ENCODE peak calls at places on chromosomes 6 and 20, in six cellular contexts. Z is A549, W is mammary epithelial cell, E is SK-N-SH, L is foreskin keratinocyte, S is K562. N is an unnamed sample.

GRCh38 chr20:4170621-4171537 is 155.5 kb upstream of the RNF24 start:
- DNase-seq in L (no peak), Z (no peak), E (no peak), W (no peak), S (no peak), N (no peak)

GRCh38 chr20:3744806-3745685 is 12.6 kb downstream of the HSPA12B start:
- DNase-seq in E (peak), S (peak), L (peak), W (peak), Z (peak), N (peak)

GRCh38 chr6:48071833-48072232 is 39.2 kb downstream of the PTCHD4 start:
- DNase-seq in E (no peak), W (no peak), S (no peak), L (no peak), Z (no peak), N (no peak)

GRCh38 chr20:39990692-39991091 is 698.3 kb downstream of the MAFB start:
- DNase-seq in S (no peak), L (no peak), W (no peak), E (no peak), Z (no peak), N (no peak)

GRCh38 chr20:51577432-51578144 is 35.1 kb upstream of the NFATC2 start:
- DNase-seq in W (no peak), S (no peak), Z (no peak), L (no peak), E (no peak), N (no peak)

GRCh38 chr6:166684866-166685265 is 57.8 kb upstream of the RPS6KA2 start:
- DNase-seq in Z (no peak), S (no peak), L (no peak), E (no peak), W (no peak), N (no peak)

GRCh38 chr6:52617087-52617486 is 40.2 kb upstream of the TRAM2 start:
- DNase-seq in Z (no peak), L (no peak), W (no peak), E (no peak), S (no peak), N (no peak)

GRCh38 chr6:35581633-35582032 is 68.9 kb upstream of the TULP1 start:
- DNase-seq in E (no peak), Z (no peak), S (no peak), L (no peak), W (no peak), N (no peak)

GRCh38 chr6:62445521-62445920 is 159.5 kb upstream of the KHDRBS2 start:
- DNase-seq in Z (no peak), L (no peak), S (no peak), E (no peak), W (no peak), N (no peak)

GRCh38 chr6:84581494-84582259 is 182.7 kb downstream of the TBX18 start:
- DNase-seq in Z (no peak), W (peak), S (no peak), E (no peak), L (no peak), N (no peak)

GRCh38 chr6:157430834-157431233 is 49.8 kb downstream of the ZDHHC14 start:
- DNase-seq in S (no peak), W (no peak), E (no peak), L (no peak), Z (no peak), N (no peak)

GRCh38 chr20:16434087-16434664 is 139.1 kb downstream of the KIF16B start:
- DNase-seq in L (no peak), E (peak), W (peak), Z (peak), S (peak), N (no peak)

GRCh38 chr6:8023638-8024037 is 40.6 kb downstream of the BLOC1S5 start:
- DNase-seq in W (no peak), L (no peak), S (no peak), E (no peak), Z (no peak), N (no peak)

GRCh38 chr6:125780540-125781306 is 10.0 kb upstream of the NCOA7 start:
- DNase-seq in E (peak), L (peak), W (peak), S (peak), Z (peak), N (no peak)

GRCh38 chr20:58695084-58695722 is 2.6 kb downstream of the NPEPL1 start:
- DNase-seq in E (no peak), W (no peak), L (no peak), S (no peak), Z (no peak), N (no peak)

GRCh38 chr6:140073456-140073855 is 699.0 kb upstream of the CITED2 start:
- DNase-seq in W (peak), L (no peak), Z (no peak), E (no peak), S (no peak), N (peak)
- H3K27ac ChIP-seq in W (no peak), L (no peak), Z (no peak), E (no peak), S (no peak), N (no peak)

GRCh38 chr6:104860221-104860620 is 502 bp upstream of the HACE1 start:
- DNase-seq in S (no peak), W (no peak), Z (no peak), E (no peak), L (no peak), N (no peak)

GRCh38 chr6:104862456-104862855 is 2.7 kb upstream of the HACE1 start:
- DNase-seq in Z (no peak), L (no peak), E (no peak), W (no peak), S (no peak), N (no peak)

GRCh38 chr6:104855507-104855906 is 4.2 kb downstream of the HACE1 start:
- DNase-seq in E (no peak), L (no peak), S (no peak), W (peak), Z (no peak), N (no peak)

DNA sequence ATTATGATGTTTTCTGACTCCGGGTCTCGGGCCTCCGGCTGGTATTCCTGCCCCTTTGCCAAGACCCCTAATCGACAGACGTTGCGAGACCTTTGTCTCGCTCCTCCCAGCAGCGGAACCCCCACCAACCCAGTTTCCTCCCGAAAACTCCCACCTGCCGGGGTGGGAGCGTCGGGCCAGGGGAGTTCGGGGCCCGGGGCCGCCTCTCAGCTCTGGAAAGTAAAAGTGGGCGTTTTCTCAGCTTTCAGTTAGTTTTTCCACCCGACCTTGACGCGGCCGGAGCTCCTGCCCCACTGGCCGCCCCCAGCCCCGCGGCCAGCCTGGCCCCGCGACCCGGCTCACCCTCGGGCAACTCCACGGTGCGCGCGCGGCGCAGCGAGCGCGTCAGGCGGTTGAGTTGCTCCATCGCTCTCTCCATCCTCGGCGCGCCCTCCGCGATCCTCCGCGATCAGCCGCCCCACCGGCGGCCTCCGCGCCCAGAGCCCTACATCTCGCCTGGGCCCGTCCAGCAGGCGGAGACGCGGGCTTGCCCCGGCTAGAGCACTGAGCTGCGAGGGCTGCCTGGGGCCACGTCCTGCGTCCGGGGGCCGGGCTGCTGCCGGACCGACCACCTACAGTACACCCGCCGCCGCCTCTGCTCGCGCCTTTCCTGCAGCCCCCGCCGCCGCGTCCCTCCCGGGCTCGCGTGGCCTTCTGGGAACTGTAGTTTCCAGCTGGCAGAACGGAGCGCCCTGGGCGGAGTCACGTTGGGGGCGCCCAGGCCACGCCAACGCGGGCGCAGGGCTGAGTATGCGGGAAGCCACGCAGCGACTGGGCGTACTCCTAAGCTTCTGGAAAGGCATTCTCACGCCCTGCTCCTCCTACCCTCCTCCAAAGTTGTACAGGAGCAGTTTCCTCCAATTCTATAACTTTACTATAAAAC is at the start of gene HACE1:
- DNase-seq in E (peak), Z (peak), L (peak), W (peak), S (peak), N (no peak)
- H3K27ac ChIP-seq in E (peak), Z (peak), L (peak), W (peak), S (peak), N (peak)

GRCh38 chr6:37516920-37517405 is 17.3 kb upstream of the CCDC167 start:
- DNase-seq in W (no peak), S (no peak), L (no peak), Z (no peak), E (peak), N (no peak)
- H3K27ac ChIP-seq in W (no peak), S (no peak), L (no peak), Z (peak), E (no peak), N (no peak)

GRCh38 chr6:43275782-43276179 is 22.3 kb upstream of the SLC22A7 start:
- DNase-seq in L (no peak), E (peak), Z (no peak), W (no peak), S (no peak), N (no peak)

GRCh38 chr6:43276180-43277082 is 21.6 kb upstream of the SLC22A7 start:
- DNase-seq in S (no peak), E (no peak), W (no peak), L (no peak), Z (no peak), N (no peak)

GRCh38 chr6:43273707-43274106 is 24.4 kb upstream of the SLC22A7 start:
- DNase-seq in L (no peak), W (no peak), S (no peak), Z (no peak), E (no peak), N (no peak)

GRCh38 chr6:43274916-43275597 is 23.0 kb upstream of the SLC22A7 start:
- DNase-seq in S (peak), E (peak), L (no peak), Z (no peak), W (no peak), N (no peak)

GRCh38 chr6:43274127-43274915 is 23.7 kb upstream of the SLC22A7 start:
- DNase-seq in L (no peak), E (no peak), W (no peak), S (no peak), Z (no peak), N (no peak)
- H3K27ac ChIP-seq in L (no peak), E (no peak), W (no peak), S (no peak), Z (peak), N (no peak)

GRCh38 chr20:46562009-46562372 is 11.5 kb upstream of the OCSTAMP start:
- DNase-seq in W (no peak), S (no peak), Z (no peak), E (no peak), L (no peak), N (no peak)
- H3K27ac ChIP-seq in W (no peak), S (no peak), Z (peak), E (no peak), L (no peak), N (no peak)

DNA sequence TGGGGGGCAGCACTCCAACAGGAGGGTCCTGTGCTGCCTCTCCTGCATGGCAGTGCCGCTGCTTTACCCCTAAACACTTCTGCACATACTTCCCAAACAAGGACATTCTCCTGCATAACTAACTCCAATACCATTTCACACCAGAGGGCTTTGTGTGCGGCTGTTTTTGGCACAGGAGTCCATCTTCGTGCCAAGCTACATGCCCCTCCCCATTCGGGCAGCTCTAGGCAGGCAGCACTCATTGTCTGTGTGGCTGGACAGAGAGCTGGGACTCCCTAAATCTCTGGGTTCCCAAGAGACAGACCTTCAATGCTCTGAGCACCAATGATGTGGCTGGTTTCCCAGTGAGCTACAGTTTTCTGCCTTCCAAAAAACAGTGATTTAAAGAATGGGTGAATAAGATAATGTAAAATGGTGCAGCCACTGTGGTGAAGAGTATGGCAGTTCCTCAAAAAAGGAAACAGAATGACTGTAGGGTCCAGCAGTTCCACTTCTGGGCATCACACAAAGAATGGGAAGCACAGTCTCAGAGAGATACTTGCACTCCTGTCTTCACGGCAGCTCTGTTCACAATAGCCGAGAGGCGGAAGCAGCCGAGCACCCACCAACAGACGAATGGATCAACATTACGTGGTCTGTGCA is 80.3 kb upstream of the DUSP22 start:
- DNase-seq in E (no peak), W (no peak), L (no peak), S (no peak), Z (no peak), N (no peak)
- H3K27ac ChIP-seq in E (no peak), W (no peak), L (no peak), S (no peak), Z (no peak), N (no peak)

DNA sequence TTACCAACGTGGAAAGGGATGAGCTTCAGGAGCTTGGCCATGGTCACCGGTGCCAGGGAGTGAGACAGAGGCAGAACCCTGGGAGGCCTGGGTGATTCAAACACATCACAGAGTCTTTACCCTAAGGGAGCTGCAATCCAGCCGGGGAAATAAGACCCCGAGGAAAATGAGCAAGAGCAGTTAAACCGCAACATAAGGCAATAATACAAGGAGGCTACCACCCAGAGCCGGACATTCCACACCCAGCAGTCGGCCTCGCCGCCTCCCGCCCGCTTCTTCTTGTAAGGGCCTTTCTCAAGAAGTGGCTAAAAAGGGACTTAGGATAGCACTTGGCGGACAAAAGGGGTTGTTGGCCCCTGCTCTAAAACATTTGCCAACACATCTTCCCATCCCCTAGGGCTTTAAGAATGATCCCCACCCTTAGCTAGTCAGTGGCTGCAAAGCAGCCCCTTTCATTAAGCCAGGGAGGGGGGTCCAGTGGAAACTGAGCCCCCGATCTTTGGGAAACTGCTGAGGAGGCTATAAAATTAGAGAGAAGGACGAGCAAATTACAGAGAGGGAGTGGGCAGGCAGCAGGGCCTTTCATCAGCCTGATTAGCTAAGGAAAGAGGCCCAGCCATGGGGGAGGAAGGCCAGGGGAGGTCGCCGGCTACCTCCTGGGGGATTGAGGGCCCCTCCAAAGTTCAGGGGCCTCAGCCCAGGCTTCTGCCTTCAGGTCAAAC is 34.3 kb downstream of the SNX5 start:
- DNase-seq in S (no peak), Z (no peak), W (no peak), L (no peak), E (no peak), N (no peak)
- H3K27ac ChIP-seq in S (no peak), Z (no peak), W (no peak), L (no peak), E (no peak), N (no peak)

GRCh38 chr20:38932457-38933120 is 6.4 kb downstream of the FAM83D start:
- DNase-seq in S (no peak), L (no peak), Z (no peak), W (peak), E (no peak), N (no peak)
- H3K27ac ChIP-seq in S (peak), L (no peak), Z (peak), W (peak), E (no peak), N (peak)

GRCh38 chr6:105603779-105604592 is 201.1 kb upstream of the PREP start:
- DNase-seq in L (no peak), W (no peak), E (no peak), Z (no peak), S (no peak), N (no peak)
- H3K27ac ChIP-seq in L (peak), W (peak), E (peak), Z (peak), S (no peak), N (peak)